ENCODE peak calls at places on chromosomes 11 and 22, in six cellular contexts. F, X, J, B, H and D are unnamed samples.

GRCh38 chr11:121389651-121390050 is 62.5 kb upstream of the SORL1 start:
- DNase-seq in F (no peak), X (no peak), J (no peak), B (no peak), H (no peak), D (no peak)

GRCh38 chr11:70467196-70468085 is 69.1 kb downstream of the CTTN start:
- DNase-seq in F (no peak), X (peak; percentile 51), J (peak; percentile 45), B (peak; percentile 33), H (peak; percentile 82), D (peak; percentile 85)

GRCh38 chr11:132576706-132577105 is 955.6 kb downstream of the OPCML start:
- DNase-seq in F (peak; percentile 10), X (peak; percentile 11), J (no peak), B (no peak), H (no peak), D (no peak)

GRCh38 chr22:30432096-30432495 is 6.5 kb downstream of the MTFP1 start:
- DNase-seq in F (no peak), X (no peak), J (no peak), B (no peak), H (no peak), D (no peak)

GRCh38 chr11:111735262-111736116 is 30.7 kb downstream of the PPP2R1B start:
- DNase-seq in F (no peak), X (peak; percentile 56), J (no peak), B (no peak), H (no peak), D (peak; percentile 88)

GRCh38 chr11:7965386-7965785 is at the start of gene NLRP10:
- DNase-seq in F (no peak), X (no peak), J (no peak), B (no peak), H (no peak), D (no peak)

GRCh38 chr11:6653055-6653454 is 2.6 kb downstream of the DCHS1 start:
- DNase-seq in F (no peak), X (no peak), J (no peak), B (no peak), H (no peak), D (no peak)

GRCh38 chr22:37607010-37607911 is 1.4 kb upstream of the GGA1 start:
- DNase-seq in F (peak; percentile 92), X (peak; percentile 83), J (peak; percentile 49), B (peak; percentile 77), H (peak; percentile 74), D (peak; percentile 87)

GRCh38 chr22:37331034-37331428 is 48.7 kb downstream of the CYTH4 start:
- DNase-seq in F (no peak), X (no peak), J (no peak), B (no peak), H (peak; percentile 34), D (no peak)

GRCh38 chr11:64809781-64810241 is 540 bp downstream of the MEN1 start:
- DNase-seq in F (no peak), X (no peak), J (no peak), B (no peak), H (peak; percentile 69), D (peak; percentile 81)

GRCh38 chr11:396948-397548 is 3.0 kb downstream of the PKP3 start:
- DNase-seq in F (no peak), X (no peak), J (no peak), B (peak; percentile 63), H (no peak), D (peak; percentile 95)

GRCh38 chr11:73230276-73230875 is 12.3 kb downstream of the P2RY2 start:
- DNase-seq in F (no peak), X (no peak), J (no peak), B (no peak), H (no peak), D (no peak)

GRCh38 chr22:43570531-43571144 is 158.8 kb downstream of the MPPED1 start:
- DNase-seq in F (no peak), X (no peak), J (no peak), B (no peak), H (no peak), D (no peak)

GRCh38 chr22:25941365-25941960 is 199.5 kb downstream of the MYO18B start:
- DNase-seq in F (no peak), X (no peak), J (no peak), B (no peak), H (no peak), D (no peak)

GRCh38 chr11:12680246-12680939 is 6.2 kb downstream of the TEAD1 start:
- DNase-seq in F (peak; percentile 86), X (peak; percentile 92), J (no peak), B (peak; percentile 44), H (no peak), D (peak; percentile 75)

GRCh38 chr22:42327462-42328129 is 57.1 kb upstream of the TCF20 start:
- DNase-seq in F (no peak), X (no peak), J (no peak), B (no peak), H (no peak), D (no peak)

GRCh38 chr11:7967826-7968225 is 2.6 kb upstream of the NLRP10 start:
- DNase-seq in F (no peak), X (no peak), J (no peak), B (no peak), H (no peak), D (no peak)

GRCh38 chr22:39820266-39820665 is 73.3 kb downstream of the ENTHD1 start:
- DNase-seq in F (no peak), X (peak; percentile 14), J (no peak), B (no peak), H (no peak), D (no peak)

DNA sequence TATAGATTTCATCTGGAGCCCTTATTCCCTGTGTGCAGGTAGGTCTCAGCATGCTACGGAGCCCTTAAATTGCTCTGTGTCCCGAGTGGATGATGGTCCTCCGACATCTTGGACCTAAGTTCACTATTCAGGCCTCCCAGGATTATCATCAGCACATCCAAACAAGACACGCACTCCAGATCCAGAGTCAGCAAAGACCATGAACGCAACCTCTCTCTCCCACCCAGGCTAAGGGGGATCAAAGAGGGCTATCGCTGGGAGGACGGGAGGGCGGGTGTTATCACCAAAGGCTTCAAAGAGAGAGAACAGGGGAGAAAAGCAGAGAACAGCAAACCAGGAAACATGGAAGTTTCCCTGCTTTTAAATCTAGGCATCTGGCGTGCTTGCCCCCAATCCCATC is 659.4 kb downstream of the TBC1D22A start:
- DNase-seq in F (no peak), X (no peak), J (no peak), B (no peak), H (no peak), D (no peak)
- H3K9me3 ChIP-seq in F (peaks cover 94% of the 10 kb centered on the region), X (no peaks in the 10 kb centered on the region), J (no peaks in the 10 kb centered on the region), B (no peaks in the 10 kb centered on the region), H (no peaks in the 10 kb centered on the region), D (no peaks in the 10 kb centered on the region)

GRCh38 chr11:119585038-119585666 is 143.8 kb downstream of the NECTIN1 start:
- DNase-seq in F (no peak), X (no peak), J (no peak), B (no peak), H (no peak), D (peak; percentile 78)
- TF ChIP-seq CHD2 in F (no peak), X (no peak), J (no peak), B (no peak), H (no peak), D (no peak)

DNA sequence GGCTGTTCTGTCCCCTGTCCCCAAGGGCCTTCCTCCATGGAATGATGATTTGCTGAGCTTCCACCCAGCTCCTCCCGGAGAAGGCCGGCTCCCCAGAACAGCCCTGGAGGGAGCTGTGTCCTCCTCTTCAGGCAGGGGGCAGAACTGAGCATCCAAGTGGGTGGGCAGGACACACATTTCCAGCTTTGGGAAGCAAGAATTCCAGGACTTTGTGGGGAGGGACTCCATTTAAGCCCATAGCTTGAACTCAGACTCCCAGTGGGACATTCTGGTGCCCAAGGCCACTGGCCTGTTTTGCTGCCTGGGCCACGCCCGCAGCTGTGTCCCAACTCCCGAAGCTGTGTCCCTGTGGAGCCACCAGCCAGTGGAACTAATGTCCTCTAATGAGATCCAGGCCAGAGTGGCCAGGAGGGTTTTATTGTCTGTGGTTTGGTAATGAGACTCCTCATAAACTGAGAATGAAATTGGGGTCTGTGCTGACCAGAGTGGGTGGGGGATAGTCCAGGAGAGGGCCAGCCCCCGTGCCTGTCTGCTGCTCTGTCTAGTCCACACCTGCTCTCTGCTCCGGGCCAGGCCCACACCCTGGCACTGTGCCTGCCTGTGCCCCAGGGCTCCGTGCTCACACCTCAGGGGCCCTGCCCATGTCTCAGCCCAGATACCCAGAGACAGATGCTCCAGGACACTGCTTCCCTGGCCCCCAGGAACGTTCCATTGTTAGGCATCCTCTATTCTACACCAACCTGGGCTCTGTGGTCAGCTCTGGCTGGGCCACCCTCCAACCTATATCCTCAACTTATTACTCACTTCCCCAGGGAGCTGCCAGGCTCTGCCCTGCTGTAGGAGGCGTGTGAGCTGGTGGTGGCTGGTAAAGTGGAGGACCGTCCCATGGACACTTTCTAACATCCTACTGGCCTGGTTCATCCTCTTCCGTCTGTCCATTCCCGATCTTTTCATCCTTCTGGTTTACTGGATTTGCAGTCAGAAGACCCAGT is 7.6 kb downstream of the NECTIN1 start:
- DNase-seq in F (no peak), X (peak; percentile 21), J (no peak), B (peak; percentile 67), H (peak; percentile 43), D (peak; percentile 75)
- TF ChIP-seq CTCF in F (peak; percentile 87), X (no peak), J (peak; percentile 23), B (peak; percentile 64), H (peak; percentile 48), D (peak; percentile 47)

DNA sequence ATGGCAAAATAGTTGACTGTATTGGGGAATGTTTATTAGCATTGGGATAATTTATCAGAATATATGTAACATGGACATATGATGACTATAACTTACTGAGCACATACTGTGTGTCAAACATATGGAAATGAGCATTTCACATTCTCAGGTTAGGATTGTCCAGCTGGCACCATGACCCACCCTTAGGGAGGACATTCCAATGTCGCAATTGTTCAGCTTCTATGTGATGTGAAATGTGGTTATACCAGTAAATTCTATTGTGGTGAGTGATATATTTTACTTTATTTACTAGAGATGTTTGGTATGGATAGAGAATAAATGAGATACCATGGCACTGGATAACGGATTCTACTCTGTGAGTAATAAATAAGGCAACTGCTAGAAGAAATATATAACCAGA is 50.4 kb downstream of the OR4A47 start:
- DNase-seq in F (no peak), X (no peak), J (no peak), B (no peak), H (no peak), D (no peak)
- H3K9me3 ChIP-seq in F (peaks cover 50% of the 10 kb centered on the region), X (no peaks in the 10 kb centered on the region), J (no peaks in the 10 kb centered on the region), B (peaks cover 62% of the 10 kb centered on the region), H (no peaks in the 10 kb centered on the region), D (no peaks in the 10 kb centered on the region)

DNA sequence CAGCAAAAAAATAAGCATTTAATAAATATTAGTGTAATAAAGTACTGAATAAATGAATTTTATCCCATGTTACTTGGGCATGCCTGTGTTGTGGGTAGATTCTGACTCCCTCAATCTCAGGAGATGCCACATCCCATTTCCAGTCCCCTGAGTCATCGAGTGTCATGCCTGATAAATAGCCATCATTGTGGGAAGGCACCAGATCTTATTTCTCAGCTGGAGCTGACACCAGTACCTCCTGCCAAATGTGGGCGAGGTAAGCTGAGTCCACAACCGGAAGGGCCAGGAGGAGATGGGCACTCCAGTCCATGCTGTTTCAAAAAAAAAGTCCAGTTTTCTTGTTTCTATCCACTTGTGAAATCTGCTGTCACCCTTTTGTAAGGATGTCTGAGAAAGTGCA is 311.5 kb downstream of the MIAT start:
- DNase-seq in F (no peak), X (no peak), J (no peak), B (no peak), H (no peak), D (no peak)
- TF ChIP-seq CHD2 in F (no peak), X (no peak), J (no peak), B (no peak), H (no peak), D (no peak)